ENCODE peak calls at places on chromosomes 7 and 10, in seven cellular contexts. T is sigmoid colon; Q is small intestine; Z is CD8-positive, alpha-beta memory T cell; W is psoas muscle; F is endodermal cell; I is adipocyte. V is an unnamed sample. For H3K4me1 and H3K9me3, the result is how much of the 10 kb centered on the place peaks cover.

GRCh38 chr10:6759961-6760360 is 179.9 kb upstream of the PRKCQ start:
- DNase-seq in F (no peak), W (no peak), Z (no peak), Q (no peak), T (no peak), I (no peak), V (no peak)

GRCh38 chr7:43164757-43165156 is 52.3 kb downstream of the HECW1 start:
- DNase-seq in I (peak), F (no peak), T (no peak), Z (no peak), W (no peak), Q (no peak), V (no peak)

GRCh38 chr7:135939-136338 is 56.4 kb upstream of the FAM20C start:
- DNase-seq in I (no peak), Q (no peak), F (peak), T (no peak), W (no peak), Z (no peak), V (no peak)

GRCh38 chr10:133347636-133348517 is 704 bp downstream of the PRAP1 start:
- DNase-seq in F (no peak), T (no peak), Q (peak), W (no peak), I (no peak), Z (no peak), V (no peak)

GRCh38 chr10:70832852-70833542 is 17.2 kb downstream of the SGPL1 start:
- DNase-seq in Q (no peak), T (no peak), W (no peak), I (peak), Z (no peak), F (no peak), V (no peak)

GRCh38 chr7:28409716-28410627 is 2.3 kb upstream of the CREB5 start:
- DNase-seq in T (peak), F (peak), Z (no peak), Q (no peak), W (peak), I (peak), V (peak)

GRCh38 chr7:149855368-149856305 is 17.5 kb downstream of the ZNF862 start:
- DNase-seq in Z (no peak), W (peak), I (peak), F (peak), Q (no peak), T (peak), V (peak)

GRCh38 chr7:158494162-158494586 is 93.4 kb downstream of the PTPRN2 start:
- DNase-seq in T (no peak), I (no peak), Q (no peak), Z (no peak), W (no peak), F (no peak), V (no peak)

GRCh38 chr10:1107679-1108078 is 51.5 kb downstream of the WDR37 start:
- DNase-seq in F (no peak), Q (peak), Z (no peak), W (no peak), T (no peak), I (no peak), V (no peak)

GRCh38 chr10:49620286-49620810 is 6.5 kb downstream of the CHAT start:
- DNase-seq in F (peak), T (peak), I (no peak), Q (no peak), W (no peak), Z (no peak), V (no peak)

GRCh38 chr7:64541438-64542359 is 21.2 kb downstream of the ZNF680 start:
- DNase-seq in W (no peak), T (no peak), Q (no peak), F (no peak), I (peak), Z (no peak), V (peak)

GRCh38 chr10:121823993-121824463 is 103.8 kb downstream of the ATE1 start:
- DNase-seq in I (peak), F (no peak), Q (peak), T (no peak), Z (no peak), W (no peak), V (peak)

GRCh38 chr7:102306916-102307677 is 20.4 kb downstream of the SH2B2 start:
- DNase-seq in Z (peak), W (peak), I (no peak), F (peak), T (no peak), Q (peak), V (peak)

GRCh38 chr10:69636626-69637550 is 6.8 kb downstream of the FAM241B start:
- DNase-seq in T (no peak), I (peak), W (no peak), Q (peak), F (peak), Z (no peak), V (peak)

GRCh38 chr7:15489383-15489782 is 72.4 kb downstream of the AGMO start:
- DNase-seq in T (no peak), Z (no peak), F (no peak), W (no peak), Q (no peak), I (no peak), V (no peak)

GRCh38 chr10:132138133-132138532 is 48.6 kb upstream of the DPYSL4 start:
- DNase-seq in F (no peak), T (no peak), W (no peak), I (no peak), Z (no peak), Q (no peak), V (no peak)

GRCh38 chr10:13624630-13625029 is 37.9 kb downstream of the PRPF18 start:
- DNase-seq in Q (no peak), W (no peak), Z (no peak), T (no peak), I (no peak), F (no peak), V (no peak)

GRCh38 chr7:158109364-158110033 is 478.1 kb downstream of the PTPRN2 start:
- DNase-seq in W (no peak), Z (no peak), T (no peak), Q (no peak), F (peak), I (no peak), V (no peak)

GRCh38 chr7:120865191-120865976 is 7.4 kb upstream of the TSPAN12 start:
- DNase-seq in Q (no peak), W (no peak), F (no peak), I (no peak), T (no peak), Z (no peak), V (no peak)

GRCh38 chr7:81956520-81956919 is 186.7 kb upstream of the HGF start:
- DNase-seq in I (peak), T (no peak), Q (no peak), W (no peak), F (peak), Z (no peak), V (peak)

GRCh38 chr7:6406121-6406520 is 41.6 kb downstream of the DAGLB start:
- DNase-seq in W (no peak), F (no peak), T (no peak), Z (no peak), I (no peak), Q (no peak), V (no peak)

GRCh38 chr10:43262043-43262901 is 4.6 kb downstream of the RASGEF1A start:
- DNase-seq in Q (no peak), F (peak), W (no peak), I (no peak), Z (no peak), T (no peak), V (no peak)

GRCh38 chr10:24080207-24080606 is 128.7 kb upstream of the KIAA1217 start:
- DNase-seq in W (no peak), T (no peak), Z (no peak), F (no peak), Q (no peak), I (no peak), V (no peak)
- H3K4me1 ChIP-seq in W (under half), T (under half), Z (under half), F (under half), Q (under half), I (under half), V (under half)

GRCh38 chr10:24228642-24229041 is 19.7 kb downstream of the KIAA1217 start:
- DNase-seq in F (no peak), Z (no peak), W (no peak), Q (no peak), I (no peak), T (no peak), V (no peak)

GRCh38 chr10:24234784-24235183 is 25.8 kb downstream of the KIAA1217 start:
- DNase-seq in Z (no peak), Q (no peak), I (no peak), W (no peak), F (no peak), T (no peak), V (no peak)

GRCh38 chr10:24231200-24231599 is 22.3 kb downstream of the KIAA1217 start:
- DNase-seq in T (no peak), I (no peak), F (no peak), Z (no peak), W (no peak), Q (no peak), V (no peak)

GRCh38 chr10:24235471-24235870 is 26.5 kb downstream of the KIAA1217 start:
- DNase-seq in F (no peak), W (no peak), T (no peak), I (no peak), Z (no peak), Q (no peak), V (no peak)

GRCh38 chr10:24229909-24230308 is 21.0 kb downstream of the KIAA1217 start:
- DNase-seq in I (no peak), T (no peak), Q (no peak), Z (no peak), W (no peak), F (no peak), V (no peak)
- H3K9me3 ChIP-seq in I (under half), T (under half), Q (under half), Z (under half), W (under half), F (under half), V (under half)

GRCh38 chr10:119256030-119256429 is 48.7 kb downstream of the GRK5 start:
- DNase-seq in I (no peak), W (no peak), T (no peak), Z (no peak), Q (no peak), F (peak), V (no peak)
- H3K4me1 ChIP-seq in I (under half), W (under half), T (half or more), Z (under half), Q (under half), F (under half), V (under half)

DNA sequence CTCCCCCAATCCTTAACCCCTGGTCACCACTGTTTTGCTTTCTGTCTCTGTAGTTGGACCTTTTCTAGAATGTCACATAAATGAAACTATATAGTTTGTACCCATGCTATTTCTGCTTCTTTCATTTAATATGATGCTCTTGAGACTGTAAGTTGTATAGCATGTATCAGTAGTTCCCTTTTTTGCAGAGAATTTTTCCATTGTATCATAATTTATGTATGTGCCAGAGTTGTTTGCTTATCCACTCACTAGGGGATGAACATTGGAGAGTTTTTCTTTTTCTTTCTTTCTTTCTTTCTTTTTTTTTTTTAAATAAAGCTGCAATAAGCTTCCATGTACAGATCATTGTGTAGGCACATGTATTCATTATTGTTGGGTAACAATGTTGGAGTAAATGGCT is 544.8 kb downstream of the CNTNAP2 start:
- DNase-seq in W (no peak), I (no peak), F (no peak), Q (no peak), T (no peak), Z (no peak), V (no peak)
- H3K9me3 ChIP-seq in W (under half), I (under half), F (under half), Q (under half), T (under half), Z (under half), V (under half)

DNA sequence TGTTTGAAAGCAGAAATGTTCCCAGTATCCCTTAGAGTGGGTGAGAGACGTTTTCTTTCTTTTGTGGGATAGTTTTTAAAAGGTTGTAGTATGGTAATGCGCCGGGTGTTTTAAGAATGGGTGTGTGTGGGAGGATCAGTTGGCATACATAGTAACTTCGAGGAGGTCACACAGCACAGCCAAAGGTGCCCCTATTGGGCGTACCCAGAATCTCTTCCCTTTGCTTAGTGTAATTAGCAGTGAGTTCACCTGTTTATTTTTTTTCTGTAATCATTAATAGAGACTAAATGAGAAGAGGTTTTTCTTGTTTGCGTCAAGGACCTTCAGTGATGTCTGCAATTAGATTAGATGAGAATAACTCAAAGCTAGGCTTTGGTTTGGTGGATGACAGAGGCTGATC is 1.5 kb downstream of the PLEKHA8 start:
- DNase-seq in I (peak), W (no peak), Z (no peak), T (no peak), Q (peak), F (peak), V (no peak)
- H3K4me1 ChIP-seq in I (under half), W (under half), Z (under half), T (under half), Q (under half), F (under half), V (under half)

DNA sequence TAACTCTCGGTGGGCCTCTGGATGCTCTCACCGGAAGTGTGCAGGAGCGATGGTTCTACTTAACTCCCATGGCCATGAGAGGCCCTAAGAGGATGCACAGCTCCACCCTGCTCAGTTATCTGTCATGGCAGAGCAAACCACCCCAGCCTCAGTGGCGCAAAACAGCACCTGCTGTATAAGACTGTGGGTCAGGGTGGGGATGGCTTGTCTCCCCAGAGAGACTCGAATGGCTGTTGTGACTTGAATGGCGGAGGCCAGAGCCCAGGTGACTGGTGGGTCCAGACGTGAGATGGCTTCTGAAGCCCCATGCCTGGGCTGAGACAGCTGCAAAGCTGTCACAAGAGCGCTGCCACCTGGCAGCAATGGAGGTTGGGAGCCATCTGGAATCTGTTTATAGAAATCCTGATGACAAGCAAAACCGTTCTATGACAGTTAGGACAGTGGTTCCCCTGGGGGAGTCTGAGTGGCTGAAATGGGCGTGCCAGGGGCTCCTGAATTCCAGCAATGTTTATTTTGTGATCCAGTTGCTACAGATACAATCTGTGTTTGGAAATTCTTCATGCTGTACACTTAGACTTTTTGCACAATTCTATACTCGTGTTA is 490.5 kb downstream of the TCERG1L start:
- DNase-seq in F (no peak), Z (no peak), Q (no peak), I (no peak), W (no peak), T (no peak), V (no peak)
- H3K9me3 ChIP-seq in F (under half), Z (under half), Q (under half), I (under half), W (under half), T (under half), V (under half)

GRCh38 chr10:95416973-95417372 is 126.2 kb upstream of the PDLIM1 start:
- DNase-seq in T (no peak), Q (no peak), I (no peak), Z (no peak), F (no peak), W (no peak), V (no peak)
- H3K4me1 ChIP-seq in T (half or more), Q (under half), I (half or more), Z (under half), F (under half), W (under half), V (under half)

GRCh38 chr10:129481641-129482040 is 14.6 kb downstream of the MGMT start:
- DNase-seq in W (no peak), Z (no peak), I (no peak), F (no peak), Q (no peak), T (no peak), V (no peak)
- H3K9me3 ChIP-seq in W (under half), Z (under half), I (under half), F (under half), Q (under half), T (under half), V (under half)

DNA sequence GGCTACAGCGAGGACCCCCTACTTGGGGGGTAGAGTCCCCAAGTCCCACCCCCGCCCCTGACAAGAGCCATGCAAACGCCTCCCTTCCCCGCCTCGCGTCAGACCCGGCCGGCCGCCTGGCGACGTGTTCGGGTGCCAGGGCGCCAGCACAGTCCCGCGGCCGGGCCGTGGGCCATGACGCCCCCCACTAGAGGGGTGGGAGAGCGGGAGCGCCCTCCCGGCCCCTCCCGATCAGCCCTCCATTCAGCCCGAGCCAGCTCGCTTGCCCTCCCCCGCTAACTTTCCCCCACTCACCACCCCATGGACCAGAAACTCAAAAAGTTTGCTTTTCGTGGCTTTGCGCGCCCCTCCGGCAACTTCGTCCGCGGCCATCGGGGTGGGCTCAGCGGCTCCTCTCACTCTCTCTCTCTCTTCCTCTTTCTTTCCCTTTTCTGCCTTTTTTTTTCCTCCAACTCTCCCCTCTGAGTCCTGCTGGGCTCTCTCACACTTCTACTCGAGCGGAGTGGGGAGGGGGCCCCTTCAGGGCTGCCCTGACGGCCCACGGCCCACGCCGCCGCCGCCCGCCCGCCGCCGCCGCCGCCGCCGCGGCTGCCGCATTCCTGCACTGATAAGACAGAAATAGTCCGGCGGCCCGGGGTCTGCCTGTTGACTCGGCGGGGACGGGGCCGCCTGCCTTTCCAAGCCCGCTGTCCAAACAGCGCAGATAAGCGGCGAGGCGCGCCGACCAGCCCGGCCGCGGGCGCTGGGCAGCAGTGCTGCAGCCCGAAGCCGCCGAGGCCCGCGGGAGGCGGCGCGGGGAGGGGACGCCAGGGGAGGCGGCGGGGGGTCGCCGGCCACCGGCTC is at the start of gene SMARCD3:
- DNase-seq in I (peak), T (peak), W (peak), Q (no peak), F (peak), Z (peak), V (peak)
- H3K4me1 ChIP-seq in I (half or more), T (half or more), W (half or more), Q (under half), F (under half), Z (under half), V (under half)

GRCh38 chr7:131480384-131481315 is 75.8 kb downstream of the PODXL start:
- DNase-seq in Q (no peak), T (no peak), W (no peak), I (no peak), Z (no peak), F (no peak), V (no peak)

GRCh38 chr7:131486346-131486745 is 70.1 kb downstream of the PODXL start:
- DNase-seq in W (no peak), F (no peak), Z (no peak), I (no peak), T (no peak), Q (no peak), V (no peak)

GRCh38 chr7:131487217-131487616 is 69.2 kb downstream of the PODXL start:
- DNase-seq in Z (no peak), F (no peak), T (no peak), I (no peak), W (no peak), Q (no peak), V (no peak)

GRCh38 chr7:131483586-131483985 is 72.8 kb downstream of the PODXL start:
- DNase-seq in Q (no peak), T (no peak), I (no peak), W (no peak), Z (no peak), F (no peak), V (no peak)

DNA sequence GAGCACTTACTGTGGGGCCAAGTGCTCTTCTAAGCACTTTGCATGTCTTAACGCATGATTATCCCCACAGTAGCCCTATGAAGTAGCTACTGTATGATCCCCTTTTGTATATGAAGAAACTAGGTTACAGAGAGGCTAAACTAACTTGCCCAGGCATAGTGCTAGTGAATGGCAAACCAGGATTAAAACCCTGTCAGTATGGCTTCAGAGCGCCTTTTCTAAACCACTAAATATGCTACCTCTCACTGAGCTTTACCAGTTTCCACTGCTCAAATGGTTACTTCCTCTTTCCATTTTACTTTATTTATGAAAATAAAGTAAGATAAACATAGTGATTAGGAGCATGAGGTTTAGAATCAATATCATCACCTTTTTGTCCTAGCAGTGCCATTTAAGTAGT is 73.6 kb downstream of the PODXL start:
- DNase-seq in F (no peak), Q (no peak), T (no peak), W (no peak), Z (no peak), I (no peak), V (no peak)
- H3K9me3 ChIP-seq in F (under half), Q (under half), T (under half), W (under half), Z (under half), I (under half), V (under half)

V was measured in SJCRH30.